ENCODE peak calls at places on chromosomes 2 and 18, in four cellular contexts. R is K562, Y is HepG2, J is GM23338. L is an unnamed sample.

GRCh38 chr2:176129825-176130152 is 284 bp downstream of the HOXD8 start:
- DNase-seq in R (no peak), Y (no peak), J (no peak), L (no peak)

GRCh38 chr2:176582990-176583481 is 313.8 kb downstream of the MTX2 start:
- DNase-seq in R (no peak), Y (peak; percentile 9), J (no peak), L (no peak)

GRCh38 chr2:8445580-8445979 is 236.3 kb upstream of the ID2 start:
- DNase-seq in R (no peak), Y (no peak), J (peak; percentile 8), L (no peak)

GRCh38 chr18:6734746-6735430 is 5.4 kb downstream of the ARHGAP28 start:
- DNase-seq in R (no peak), Y (no peak), J (peak; percentile 60), L (no peak)

GRCh38 chr2:100513650-100514049 is 43.4 kb downstream of the NMS start:
- DNase-seq in R (no peak), Y (no peak), J (no peak), L (no peak)

GRCh38 chr18:58784601-58785137 is 80.0 kb upstream of the ZNF532 start:
- DNase-seq in R (no peak), Y (no peak), J (peak; percentile 51), L (no peak)

GRCh38 chr2:126981476-126981875 is 82.8 kb downstream of the TEX51 start:
- DNase-seq in R (no peak), Y (peak; percentile 41), J (no peak), L (no peak)

GRCh38 chr2:230666885-230667712 is 45.5 kb upstream of the CAB39 start:
- DNase-seq in R (no peak), Y (no peak), J (no peak), L (no peak)

GRCh38 chr2:96527052-96527964 is 9.2 kb upstream of the ARID5A start:
- DNase-seq in R (no peak), Y (no peak), J (peak; percentile 68), L (no peak)

GRCh38 chr18:14941256-14941655 is 193.3 kb downstream of the ANKRD30B start:
- DNase-seq in R (no peak), Y (no peak), J (no peak), L (no peak)

GRCh38 chr2:74045454-74045853 is 60.7 kb downstream of the TET3 start:
- DNase-seq in R (no peak), Y (no peak), J (no peak), L (no peak)

GRCh38 chr2:26942543-26943295 is 27.7 kb upstream of the MAPRE3 start:
- DNase-seq in R (peak; percentile 83), Y (peak; percentile 53), J (peak; percentile 91), L (no peak)

GRCh38 chr2:202933139-202933510 is 21.1 kb downstream of the CARF start:
- DNase-seq in R (no peak), Y (no peak), J (no peak), L (no peak)

GRCh38 chr2:219687266-219687665 is 59.8 kb downstream of the SLC4A3 start:
- DNase-seq in R (no peak), Y (no peak), J (no peak), L (no peak)

GRCh38 chr2:201157694-201158093 is 25.2 kb upstream of the CASP10 start:
- DNase-seq in R (no peak), Y (no peak), J (no peak), L (no peak)

GRCh38 chr2:11132036-11132671 is 23.1 kb upstream of the SLC66A3 start:
- DNase-seq in R (no peak), Y (no peak), J (no peak), L (no peak)

GRCh38 chr2:126934803-126935202 is 36.1 kb downstream of the TEX51 start:
- DNase-seq in R (no peak), Y (no peak), J (no peak), L (no peak)

GRCh38 chr2:155266579-155266978 is 568.1 kb downstream of the KCNJ3 start:
- DNase-seq in R (no peak), Y (no peak), J (peak; percentile 60), L (no peak)

DNA sequence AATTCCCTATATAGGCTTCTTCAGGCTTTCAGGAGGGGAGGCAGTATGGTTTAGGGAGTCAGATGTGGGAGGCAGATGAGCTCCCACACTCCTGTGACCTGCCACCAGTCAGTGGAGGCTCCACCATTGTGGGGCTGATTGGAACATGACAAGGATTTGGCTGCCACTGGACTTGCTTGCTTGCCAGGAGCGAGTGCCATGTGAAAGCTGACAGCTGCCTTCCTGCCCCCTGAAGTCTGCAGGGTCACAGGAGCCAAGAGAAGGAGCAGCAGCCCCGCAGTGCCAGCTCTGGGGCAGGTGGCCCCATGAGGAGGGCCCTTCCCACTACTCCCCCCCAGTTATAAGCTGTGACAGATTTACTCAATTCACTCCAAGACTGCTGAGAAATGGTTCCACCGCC is 414.2 kb downstream of the MEIS1 start:
- DNase-seq in R (no peak), Y (no peak), J (no peak), L (no peak)
- H2AFZ ChIP-seq in R (no peak overlapping the region), Y (no peak overlapping the region), J (peak overlapping the region; percentile 38), L (no peak overlapping the region)

GRCh38 chr2:48483506-48483905 is 46.4 kb upstream of the STON1 start:
- DNase-seq in R (no peak), Y (no peak), J (no peak), L (no peak)
- TF ChIP-seq JUNB in R (no peak), Y (no peak), J (no peak), L (no peak)

GRCh38 chr2:3243804-3244203 is 133.8 kb downstream of the EIPR1 start:
- DNase-seq in R (no peak), Y (no peak), J (peak; percentile 22), L (no peak)

GRCh38 chr2:3242747-3243369 is 134.8 kb downstream of the EIPR1 start:
- DNase-seq in R (no peak), Y (no peak), J (no peak), L (peak; percentile 34)

GRCh38 chr2:3238951-3239841 is 138.4 kb downstream of the EIPR1 start:
- DNase-seq in R (no peak), Y (no peak), J (no peak), L (no peak)

GRCh38 chr2:3244486-3244885 is 133.1 kb downstream of the EIPR1 start:
- DNase-seq in R (no peak), Y (no peak), J (no peak), L (no peak)

DNA sequence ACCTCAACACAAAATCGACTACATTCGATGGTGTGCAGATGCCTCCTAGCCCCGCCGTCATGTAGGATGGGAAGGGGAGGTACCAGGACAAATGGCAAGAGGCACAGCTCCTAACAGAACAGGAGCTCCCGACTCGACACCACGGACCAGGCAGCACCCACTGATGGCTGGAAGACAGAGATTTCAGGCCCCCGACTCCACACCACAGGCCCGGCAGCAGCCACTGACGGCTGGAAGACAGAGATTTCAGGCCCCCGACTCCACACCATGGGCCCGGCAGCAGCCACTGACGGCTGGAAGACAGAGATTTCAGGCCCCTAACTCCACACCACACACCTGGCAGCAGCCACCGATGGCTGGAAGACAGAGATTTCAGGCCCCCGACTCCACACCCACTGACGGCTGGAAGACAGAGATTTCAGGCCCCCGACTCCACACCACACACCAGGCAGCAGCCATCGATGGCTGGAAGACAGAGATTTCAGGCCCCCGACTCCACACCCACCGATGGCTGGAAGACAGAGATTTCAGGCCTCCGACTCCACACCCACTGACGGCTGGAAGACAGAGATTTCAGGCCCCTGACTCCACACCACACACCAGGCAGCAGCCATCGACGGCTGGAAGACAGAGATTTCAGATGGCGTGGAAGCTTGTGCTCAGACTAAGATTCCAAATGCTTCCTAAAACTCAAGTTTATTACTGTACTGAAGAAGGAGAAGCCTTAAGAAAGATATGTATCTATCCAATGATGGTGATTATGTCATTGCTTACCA is 135.5 kb downstream of the EIPR1 start:
- DNase-seq in R (no peak), Y (no peak), J (no peak), L (no peak)
- H2AFZ ChIP-seq in R (no peak overlapping the region), Y (no peak overlapping the region), J (no peak overlapping the region), L (no peak overlapping the region)

GRCh38 chr18:62521588-62521987 is 1.2 kb upstream of the ZCCHC2 start:
- DNase-seq in R (no peak), Y (peak; percentile 56), J (no peak), L (no peak)
- TF ChIP-seq JUNB in R (no peak), Y (no peak), J (no peak), L (no peak)

DNA sequence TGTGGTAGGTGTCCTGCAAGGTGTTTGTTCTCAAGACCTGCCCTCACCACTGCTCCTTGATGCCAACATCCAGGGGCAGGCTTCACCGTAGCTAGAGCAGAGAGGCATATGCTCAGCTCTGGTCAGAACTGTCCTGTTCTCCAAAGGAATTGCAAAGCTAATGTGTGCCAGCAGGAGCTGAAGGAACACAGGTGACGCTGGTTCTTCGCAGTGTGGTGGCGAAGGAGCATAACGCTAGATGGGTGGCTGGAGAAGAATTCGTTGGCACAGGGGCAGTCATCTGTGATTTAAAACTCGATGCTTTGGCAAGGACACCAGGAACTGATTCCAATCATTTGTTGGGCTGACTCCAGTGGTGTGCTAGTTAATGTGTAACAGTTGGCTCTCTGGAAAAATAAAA is 11.4 kb upstream of the PER2 start:
- DNase-seq in R (no peak), Y (no peak), J (no peak), L (no peak)
- H2AFZ ChIP-seq in R (no peak overlapping the region), Y (peak overlapping the region; percentile 15), J (no peak overlapping the region), L (no peak overlapping the region)